ENCODE peak calls at places on chromosomes 5 and 9, in ten cellular contexts. W is prostate gland; B is NCI-H1417; S is T-helper 2 cell; J is neural crest cell; N is amniotic epithelial cell; F is epithelial cell of prostate; U is NCI-H774; M is foreskin keratinocyte; L is effector memory CD4-positive, alpha-beta T cell. E is an unnamed sample.

GRCh38 chr9:110912701-110913291 is 125.5 kb downstream of the LPAR1 start:
- DNase-seq in N (peak), S (no peak), L (no peak), W (no peak), U (no peak), M (no peak), F (no peak), J (no peak), B (no peak), E (no peak)

GRCh38 chr5:141507387-141508091 is 18.7 kb downstream of the PCDHGC5 start:
- DNase-seq in U (no peak), B (no peak), J (no peak), L (no peak), W (no peak), F (no peak), M (no peak), S (no peak), N (peak), E (no peak)

GRCh38 chr9:120914953-120915352 is 11.6 kb downstream of the TRAF1 start:
- DNase-seq in W (no peak), B (peak), M (peak), J (no peak), N (peak), F (peak), S (no peak), L (no peak), U (no peak), E (no peak)

GRCh38 chr9:126058631-126059030 is 268.0 kb upstream of the MVB12B start:
- DNase-seq in S (no peak), U (no peak), J (no peak), L (no peak), N (no peak), F (no peak), B (peak), M (no peak), W (no peak), E (no peak)

GRCh38 chr5:124948062-124948753 is 201.8 kb upstream of the ZNF608 start:
- DNase-seq in B (peak), U (peak), W (no peak), L (no peak), F (no peak), J (no peak), M (no peak), S (no peak), N (no peak), E (no peak)

GRCh38 chr5:9905661-9906060 is 275.5 kb upstream of the TAS2R1 start:
- DNase-seq in U (no peak), B (no peak), L (no peak), S (no peak), F (no peak), J (no peak), N (peak), W (no peak), M (no peak), E (no peak)

GRCh38 chr5:154528005-154528594 is 50.1 kb upstream of the HAND1 start:
- DNase-seq in J (no peak), B (no peak), L (no peak), M (no peak), F (no peak), W (no peak), S (no peak), U (no peak), N (no peak), E (no peak)

GRCh38 chr5:95786821-95787408 is 35.6 kb downstream of the GLRX start:
- DNase-seq in N (peak), U (no peak), W (no peak), S (no peak), M (no peak), L (no peak), J (no peak), F (no peak), B (no peak), E (no peak)

GRCh38 chr5:72325566-72326297 is 5.6 kb downstream of the PTCD2 start:
- DNase-seq in B (no peak), U (no peak), L (no peak), S (no peak), W (no peak), J (no peak), F (no peak), N (no peak), M (peak), E (no peak)

GRCh38 chr5:38105231-38105570 is 153.2 kb upstream of the EGFLAM start:
- DNase-seq in U (no peak), J (no peak), M (no peak), F (no peak), L (no peak), B (no peak), S (no peak), N (no peak), W (no peak), E (no peak)

GRCh38 chr5:17190799-17191391 is 26.5 kb upstream of the BASP1 start:
- DNase-seq in B (no peak), U (no peak), W (no peak), J (no peak), S (no peak), L (no peak), F (no peak), M (no peak), N (peak), E (no peak)

GRCh38 chr5:119945696-119946095 is 316.3 kb downstream of the FAM170A start:
- DNase-seq in S (no peak), L (no peak), J (no peak), F (no peak), W (no peak), B (no peak), U (no peak), M (no peak), N (no peak), E (no peak)

GRCh38 chr5:96595300-96596090 is 66.7 kb upstream of the CAST start:
- DNase-seq in B (peak), J (no peak), M (no peak), N (no peak), U (no peak), L (no peak), F (no peak), S (no peak), W (no peak), E (no peak)

GRCh38 chr9:108272350-108272899 is 583.4 kb downstream of the ACTL7B start:
- DNase-seq in S (no peak), B (peak), W (peak), L (no peak), F (no peak), N (peak), M (peak), J (no peak), U (peak), E (no peak)